ENCODE peak calls at places on chromosomes 7 and 10, in four cellular contexts. O, X, P and H are unnamed samples.

GRCh38 chr10:132868995-132869394 is 73.4 kb downstream of the CFAP46 start:
- DNase-seq in O (peak; percentile 51), X (peak; percentile 4), P (no peak), H (peak; percentile 74)

GRCh38 chr10:132681858-132682755 is 103.8 kb downstream of the NKX6-2 start:
- DNase-seq in O (peak; percentile 58), X (no peak), P (no peak), H (peak; percentile 11)

GRCh38 chr7:121795736-121796135 is 77.2 kb upstream of the PTPRZ1 start:
- DNase-seq in O (no peak), X (no peak), P (no peak), H (no peak)

GRCh38 chr7:159092701-159093121 is 52.0 kb downstream of the VIPR2 start:
- DNase-seq in O (peak; percentile 50), X (peak; percentile 4), P (peak; percentile 21), H (no peak)

GRCh38 chr10:8051109-8051781 is 3.2 kb upstream of the GATA3 start:
- DNase-seq in O (no peak), X (no peak), P (no peak), H (no peak)

GRCh38 chr7:38335490-38336135 is 62.2 kb upstream of the TARP start:
- DNase-seq in O (peak; percentile 88), X (peak; percentile 89), P (peak; percentile 81), H (peak; percentile 59)

GRCh38 chr7:45080958-45081669 is 7.7 kb downstream of the NACAD start:
- DNase-seq in O (peak; percentile 56), X (no peak), P (no peak), H (no peak)

GRCh38 chr7:136874393-136875032 is 6.1 kb downstream of the CHRM2 start:
- DNase-seq in O (no peak), X (no peak), P (no peak), H (no peak)

GRCh38 chr7:1156782-1157535 is 3.0 kb downstream of the ZFAND2A start:
- DNase-seq in O (no peak), X (peak; percentile 63), P (peak; percentile 57), H (no peak)

GRCh38 chr7:108723343-108723957 is 153.8 kb downstream of the DNAJB9 start:
- DNase-seq in O (no peak), X (no peak), P (no peak), H (no peak)

GRCh38 chr7:129354428-129355157 is 79.6 kb upstream of the STRIP2 start:
- DNase-seq in O (no peak), X (no peak), P (no peak), H (no peak)

GRCh38 chr7:53229202-53229601 is 193.8 kb downstream of the POM121L12 start:
- DNase-seq in O (no peak), X (no peak), P (no peak), H (no peak)

GRCh38 chr10:71727429-71728217 is 8.0 kb upstream of the C10orf105 start:
- DNase-seq in O (peak; percentile 87), X (peak; percentile 89), P (peak; percentile 70), H (no peak)

GRCh38 chr7:98866765-98867164 is 3.0 kb downstream of the TMEM130 start:
- DNase-seq in O (no peak), X (no peak), P (no peak), H (no peak)

GRCh38 chr10:95880704-95881103 is 27.1 kb upstream of the CC2D2B start:
- DNase-seq in O (no peak), X (no peak), P (no peak), H (no peak)

GRCh38 chr7:27167170-27167505 is 1.8 kb upstream of the HOXA9 start:
- DNase-seq in O (peak; percentile 77), X (no peak), P (no peak), H (no peak)

GRCh38 chr7:69465262-69465661 is 133.0 kb upstream of the AUTS2 start:
- DNase-seq in O (no peak), X (no peak), P (no peak), H (no peak)

GRCh38 chr10:54284526-54285193 is 516.4 kb downstream of the PCDH15 start:
- DNase-seq in O (no peak), X (no peak), P (no peak), H (no peak)

DNA sequence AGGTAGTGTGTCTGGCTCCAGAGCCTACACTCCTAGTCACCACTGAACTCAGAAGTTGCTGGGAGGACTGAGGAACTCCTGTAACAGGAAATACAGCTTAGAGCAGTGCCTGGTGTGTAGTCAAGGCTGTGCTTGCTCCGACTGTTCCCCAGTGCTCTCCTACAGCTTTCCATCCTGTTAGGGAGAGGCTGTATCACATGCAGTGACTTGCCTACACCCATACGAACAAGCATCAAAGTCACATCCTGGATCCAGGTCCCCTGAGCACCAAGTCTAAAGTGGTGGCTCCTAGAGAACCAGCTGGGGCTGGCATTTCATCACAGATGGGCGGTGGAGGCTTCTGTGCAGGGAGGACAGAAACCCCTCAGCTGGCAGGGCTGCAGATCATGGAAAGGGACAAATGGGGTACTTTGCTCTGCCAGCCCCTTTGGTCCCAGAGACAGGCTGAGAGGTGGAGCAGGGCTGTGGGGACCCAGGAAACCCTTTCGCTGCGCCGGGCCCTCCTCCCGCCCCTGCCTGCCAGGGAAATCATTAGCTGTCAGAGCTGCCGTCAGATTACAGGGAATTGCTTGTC is 7.7 kb downstream of the ASB10 start:
- DNase-seq in O (no peak), X (no peak), P (no peak), H (no peak)
- H3K27me3 ChIP-seq in O (peaks cover 16% of the 10 kb centered on the region), X (peaks cover 26% of the 10 kb centered on the region), P (peaks cover 29% of the 10 kb centered on the region), H (no peaks in the 10 kb centered on the region)

DNA sequence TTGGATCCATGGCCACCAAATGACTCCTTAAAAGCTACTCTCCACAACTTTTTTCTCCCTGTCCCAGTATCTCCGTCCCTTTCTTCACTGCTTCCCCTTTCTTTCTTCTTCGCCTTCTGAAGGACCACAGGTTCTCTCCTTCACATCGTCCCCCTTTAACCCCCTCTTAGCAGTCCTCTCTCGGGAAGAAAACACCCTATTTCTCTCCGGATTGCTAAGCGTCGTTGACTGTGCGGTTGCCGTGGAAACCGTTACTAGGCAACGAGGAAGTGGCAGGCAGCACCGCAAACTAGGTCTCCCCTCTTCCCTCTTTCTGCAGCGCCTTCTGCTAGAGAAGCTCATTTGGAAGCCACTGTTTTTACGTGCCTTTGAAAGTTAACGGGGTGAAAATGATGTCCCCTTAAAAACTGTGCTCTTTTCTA is at the start of gene ENKUR:
- DNase-seq in O (peak; percentile 96), X (peak; percentile 94), P (peak; percentile 94), H (peak; percentile 95)
- TF ChIP-seq EP300 in O (no peak), X (no peak), P (no peak), H (no peak)

DNA sequence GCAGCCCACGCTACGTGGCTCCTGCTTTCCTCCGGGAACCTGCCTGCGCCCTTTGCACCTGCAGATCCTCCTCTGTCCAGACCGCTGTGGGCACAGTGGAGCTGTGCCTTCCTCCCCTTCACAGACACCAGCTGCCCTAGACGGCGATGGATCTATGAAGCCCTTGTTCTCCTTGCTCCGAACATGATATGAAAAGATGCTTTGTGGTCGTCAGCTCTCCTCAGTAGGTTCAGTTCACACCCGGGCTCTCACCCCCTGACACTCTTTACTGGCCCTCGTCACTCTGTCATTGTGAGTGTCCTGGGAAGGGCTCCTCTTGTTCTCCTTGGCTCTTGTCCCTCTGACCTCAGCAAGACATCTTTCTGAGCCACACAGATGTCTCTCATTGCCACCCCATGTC is 4.2 kb downstream of the ZNF488 start:
- DNase-seq in O (peak; percentile 46), X (no peak), P (peak; percentile 22), H (no peak)
- H3K27me3 ChIP-seq in O (no peaks in the 10 kb centered on the region), X (no peaks in the 10 kb centered on the region), P (no peaks in the 10 kb centered on the region), H (no peaks in the 10 kb centered on the region)

GRCh38 chr10:63319231-63319630 is 146.5 kb downstream of the JMJD1C start:
- DNase-seq in O (no peak), X (no peak), P (no peak), H (no peak)
- TF ChIP-seq EP300 in O (no peak), X (no peak), P (no peak), H (no peak)

DNA sequence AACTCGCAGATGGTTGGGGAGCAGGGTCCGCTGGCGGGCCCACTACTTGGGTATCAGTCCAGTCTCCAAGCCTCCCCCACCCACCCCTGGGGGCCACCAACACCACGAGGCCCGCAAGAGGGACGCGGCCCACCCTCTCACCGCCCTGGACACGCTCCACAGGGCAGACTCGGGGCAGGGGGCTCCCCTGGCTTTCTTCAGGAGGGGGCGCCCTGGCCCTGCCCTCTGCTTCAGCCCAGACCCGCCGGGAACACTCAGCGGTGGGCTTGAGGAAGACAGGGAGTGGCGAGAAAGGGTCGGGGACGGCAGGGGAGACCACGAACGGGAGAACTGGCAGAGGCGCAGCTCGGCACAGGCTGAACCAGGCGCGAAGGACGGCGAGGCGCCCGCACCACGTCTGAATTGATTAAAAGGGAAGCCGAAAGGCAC is 1.6 kb downstream of the IGF2BP3 start:
- DNase-seq in O (no peak), X (peak; percentile 8), P (no peak), H (no peak)
- H3K27me3 ChIP-seq in O (peaks cover 83% of the 10 kb centered on the region), X (peaks cover 100% of the 10 kb centered on the region), P (peaks cover 88% of the 10 kb centered on the region), H (peaks cover 41% of the 10 kb centered on the region)